ENCODE peak calls at places on chromosome 22, in four cellular contexts. A, R, S and J are unnamed samples.
A peak's percentile ranks its signal among the peaks of the same experiment; 100 is the strongest.

GRCh38 chr22:22865311-22866072 is 22.1 kb upstream of the IGLL5 start:
- DNase-seq in R (no peak), S (no peak), A (peak; percentile 79), J (no peak)

GRCh38 chr22:49911881-49912625 is 6.2 kb downstream of the ALG12 start:
- DNase-seq in A (no peak), R (no peak), S (no peak), J (no peak)

GRCh38 chr22:27885977-27886842 is 32.8 kb downstream of the PITPNB start:
- DNase-seq in R (no peak), S (peak; percentile 72), A (no peak), J (no peak)

GRCh38 chr22:46153930-46154329 is 3.6 kb downstream of the PPARA start:
- DNase-seq in S (no peak), R (no peak), A (no peak), J (no peak)

GRCh38 chr22:27720860-27721259 is 80.7 kb downstream of the MN1 start:
- DNase-seq in A (no peak), S (peak; percentile 27), R (no peak), J (peak; percentile 10)

GRCh38 chr22:50131894-50132293 is 38.6 kb upstream of the PANX2 start:
- DNase-seq in S (no peak), A (no peak), R (no peak), J (no peak)

GRCh38 chr22:21099578-21099977 is 53.8 kb downstream of the LRRC74B start:
- DNase-seq in S (no peak), R (no peak), A (no peak), J (no peak)

GRCh38 chr22:44786136-44786535 is 33.8 kb downstream of the ARHGAP8 start:
- DNase-seq in R (no peak), A (no peak), S (no peak), J (no peak)

GRCh38 chr22:20651286-20651685 is 122.6 kb upstream of the SERPIND1 start:
- DNase-seq in R (no peak), A (peak; percentile 70), S (no peak), J (no peak)

GRCh38 chr22:28799125-28799833 is 1.1 kb downstream of the XBP1 start:
- DNase-seq in S (peak; percentile 94), R (peak; percentile 63), A (peak; percentile 92), J (peak; percentile 80)

GRCh38 chr22:19634576-19634975 is 79.7 kb upstream of the SEPTIN5 start:
- DNase-seq in A (no peak), S (no peak), R (no peak), J (no peak)

GRCh38 chr22:17862646-17863181 is 88.4 kb upstream of the BID start:
- DNase-seq in R (no peak), A (no peak), S (no peak), J (no peak)

GRCh38 chr22:46107089-46107664 is 43.1 kb upstream of the PPARA start:
- DNase-seq in A (no peak), R (peak; percentile 61), S (no peak), J (no peak)

GRCh38 chr22:20550851-20551744 is 43.7 kb downstream of the MED15 start:
- DNase-seq in A (no peak), S (peak; percentile 24), R (no peak), J (no peak)

GRCh38 chr22:28172948-28173360 is 253.9 kb upstream of the PITPNB start:
- DNase-seq in R (no peak), A (no peak), S (peak; percentile 91), J (no peak)

GRCh38 chr22:41919357-41920224 is 4.7 kb upstream of the SHISA8 start:
- DNase-seq in R (peak; percentile 79), A (no peak), S (peak; percentile 39), J (no peak)

GRCh38 chr22:17980013-17980510 is 44.3 kb downstream of the MICAL3 start:
- DNase-seq in S (no peak), A (no peak), R (no peak), J (no peak)

GRCh38 chr22:50547231-50547851 is 1.6 kb downstream of the KLHDC7B start:
- DNase-seq in A (no peak), S (no peak), R (no peak), J (no peak)

GRCh38 chr22:48188211-48188845 is 1425.9 kb downstream of the TBC1D22A start:
- DNase-seq in A (no peak), S (no peak), R (no peak), J (no peak)

GRCh38 chr22:50481440-50482106 is at the start of gene ADM2:
- DNase-seq in R (no peak), S (no peak), A (no peak), J (no peak)

GRCh38 chr22:50445071-50445879 is 29.6 kb downstream of the SBF1 start:
- DNase-seq in S (no peak), R (peak; percentile 25), A (no peak), J (no peak)

GRCh38 chr22:20080776-20081654 is 974 bp downstream of the DGCR8 start:
- DNase-seq in A (no peak), S (peak; percentile 76), R (peak; percentile 52), J (no peak)

GRCh38 chr22:47620391-47620790 is 857.9 kb downstream of the TBC1D22A start:
- DNase-seq in A (peak; percentile 80), R (no peak), S (no peak), J (no peak)

GRCh38 chr22:48942698-48943566 is 884.7 kb downstream of the BRD1 start:
- DNase-seq in A (peak; percentile 82), S (no peak), R (no peak), J (no peak)

GRCh38 chr22:35446365-35446764 is 46.4 kb downstream of the MCM5 start:
- DNase-seq in R (no peak), S (peak; percentile 95), A (no peak), J (peak; percentile 15)

GRCh38 chr22:46909237-46910030 is 147.0 kb downstream of the TBC1D22A start:
- DNase-seq in S (no peak), A (no peak), R (no peak), J (no peak)

GRCh38 chr22:36328635-36329216 is 59.0 kb downstream of the MYH9 start:
- DNase-seq in S (peak; percentile 91), A (no peak), R (peak; percentile 85), J (peak; percentile 94)

GRCh38 chr22:42150727-42151590 is 20.3 kb upstream of the CYP2D6 start:
- DNase-seq in A (no peak), S (no peak), R (no peak), J (no peak)

GRCh38 chr22:49848690-49849160 is 4.9 kb upstream of the ZBED4 start:
- DNase-seq in R (no peak), A (no peak), S (no peak), J (no peak)

GRCh38 chr22:27393371-27393770 is 408.2 kb downstream of the MN1 start:
- DNase-seq in S (peak; percentile 88), R (no peak), A (no peak), J (no peak)

GRCh38 chr22:35523167-35523928 is 17.3 kb upstream of the RASD2 start:
- DNase-seq in R (no peak), A (no peak), S (peak; percentile 23), J (no peak)

GRCh38 chr22:20752873-20753272 is 21.0 kb upstream of the SERPIND1 start:
- DNase-seq in S (no peak), A (no peak), R (no peak), J (no peak)

GRCh38 chr22:16955678-16956210 is 52.3 kb downstream of the GAB4 start:
- DNase-seq in S (no peak), R (peak; percentile 43), A (peak; percentile 90), J (no peak)

GRCh38 chr22:47337161-47337621 is 574.7 kb downstream of the TBC1D22A start:
- DNase-seq in R (no peak), A (peak; percentile 80), S (peak; percentile 4), J (no peak)

GRCh38 chr22:46576556-46577351 is 39.3 kb upstream of the CELSR1 start:
- DNase-seq in S (peak; percentile 65), R (peak; percentile 50), A (no peak), J (no peak)

GRCh38 chr22:40728731-40729189 is 49.5 kb downstream of the MCHR1 start:
- DNase-seq in R (no peak), A (no peak), S (peak; percentile 79), J (no peak)

GRCh38 chr22:35742342-35743100 is 24.8 kb downstream of the APOL5 start:
- DNase-seq in R (no peak), S (peak; percentile 69), A (no peak), J (no peak)

GRCh38 chr22:23035557-23036277 is 34.6 kb upstream of the GNAZ start:
- DNase-seq in A (peak; percentile 75), S (no peak), R (no peak), J (no peak)

GRCh38 chr22:43624144-43624998 is 187.7 kb downstream of the EFCAB6 start:
- DNase-seq in S (no peak), A (no peak), R (no peak), J (no peak)
- TF ChIP-seq CTCF in S (no peak), A (no peak), R (no peak), J (no peak)

DNA sequence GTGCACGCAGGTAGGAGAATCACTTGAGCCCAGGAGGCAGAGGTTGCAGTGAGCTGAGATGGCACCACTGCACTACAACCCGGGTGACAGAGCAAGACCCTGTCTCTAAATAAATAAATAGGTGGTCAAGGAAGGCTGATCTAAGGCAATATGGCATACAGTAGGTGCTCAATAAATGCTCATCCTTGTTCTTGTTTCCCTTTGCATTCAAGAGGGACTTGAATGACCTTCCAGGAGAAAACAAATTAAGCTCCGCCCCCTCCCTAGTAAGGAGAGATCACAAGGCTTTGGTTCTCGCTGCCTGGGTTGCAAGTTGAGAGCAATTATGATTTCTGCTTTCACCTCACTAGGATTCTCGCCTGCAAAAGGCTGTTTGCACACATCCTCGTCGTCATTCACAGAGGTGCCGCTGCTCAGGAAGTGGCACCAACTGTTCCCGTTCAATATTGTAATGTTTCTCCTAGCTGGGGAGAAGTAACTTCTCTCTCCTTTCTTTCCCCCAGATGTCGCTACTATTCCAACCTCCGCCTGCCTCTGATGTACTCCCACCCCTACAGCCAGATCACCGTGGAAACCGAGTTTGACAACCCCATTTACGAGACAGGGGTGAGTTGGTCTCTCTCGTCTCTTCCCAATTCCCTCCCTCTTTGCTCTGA is 51.8 kb upstream of the ASPHD2 start:
- DNase-seq in R (no peak), S (no peak), A (no peak), J (no peak)
- TF ChIP-seq CTCF in R (no peak), S (no peak), A (no peak), J (peak; percentile 29)

GRCh38 chr22:39559456-39560105 is 11.0 kb upstream of the CACNA1I start:
- DNase-seq in A (no peak), S (no peak), R (no peak), J (no peak)
- TF ChIP-seq CTCF in A (peak; percentile 7), S (peak; percentile 47), R (peak; percentile 39), J (peak; percentile 62)

DNA sequence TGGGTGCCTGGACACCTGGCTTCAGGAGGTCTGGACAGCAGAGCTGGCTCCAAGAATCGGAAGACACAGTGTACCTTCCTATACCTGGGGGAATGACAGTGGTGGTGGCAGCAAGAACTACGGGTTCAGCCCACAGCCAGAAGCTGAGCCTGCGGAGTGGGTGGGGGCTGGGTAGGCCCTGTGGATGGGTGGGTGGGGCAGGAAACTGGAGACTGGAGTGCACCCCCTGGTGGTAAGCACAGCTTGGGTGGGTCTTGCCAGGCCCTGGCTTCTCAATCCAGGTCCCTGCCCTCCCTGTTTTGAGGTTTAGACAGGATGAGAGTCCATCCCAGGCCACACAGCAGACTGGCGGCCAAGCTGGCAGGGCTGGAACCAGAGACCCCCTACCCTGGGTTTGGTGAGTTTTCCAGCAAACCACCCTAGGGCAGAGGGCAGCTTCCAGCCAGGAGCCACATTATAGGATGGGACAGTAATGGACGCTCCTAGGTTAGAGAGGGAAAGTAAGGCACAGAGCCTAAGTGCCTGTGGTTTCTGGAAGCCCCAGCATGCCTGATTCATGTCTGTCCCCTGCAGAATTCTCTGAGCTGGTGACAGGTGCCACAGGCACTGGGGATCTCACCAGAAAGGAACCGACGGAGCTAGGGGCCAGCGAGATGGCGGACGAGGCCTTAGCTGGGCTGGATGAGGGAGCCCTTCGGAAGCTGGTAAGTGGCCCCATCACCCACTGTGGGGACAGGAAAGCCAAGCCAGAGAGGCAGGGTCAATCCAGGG is 1.7 kb downstream of the SMTN start:
- DNase-seq in A (no peak), R (peak; percentile 86), S (peak; percentile 84), J (no peak)
- TF ChIP-seq CTCF in A (peak; percentile 78), R (peak; percentile 81), S (peak; percentile 65), J (peak; percentile 66)